ENCODE peak calls at places on chromosomes 4 and X, in four cellular contexts. One of them, this sample, is unnamed. For H3K27me3, the result is how much of the 10 kb centered on the place peaks cover.

GRCh38 chr4:122746485-122746965 is 14.0 kb downstream of the BBS12 start:
- DNase-seq in HCT116: no peak
- DNase-seq in cardiac muscle cell: no peak
- DNase-seq in breast epithelium: no peak
- DNase-seq in this sample: no peak

GRCh38 chrX:18668468-18668867 is 3.4 kb downstream of the RS1 start:
- DNase-seq in HCT116: no peak
- DNase-seq in cardiac muscle cell: no peak
- DNase-seq in breast epithelium: no peak
- DNase-seq in this sample: no peak

GRCh38 chr4:132333723-132334045 is 815.4 kb upstream of the PCDH10 start:
- DNase-seq in HCT116: no peak
- DNase-seq in cardiac muscle cell: no peak
- DNase-seq in breast epithelium: no peak
- DNase-seq in this sample: no peak

GRCh38 chrX:25015486-25016360 is at the start of gene ARX:
- DNase-seq in HCT116: peak
- DNase-seq in cardiac muscle cell: peak
- DNase-seq in breast epithelium: no peak
- DNase-seq in this sample: no peak

GRCh38 chr4:37670249-37670648 is 15.9 kb downstream of the RELL1 start:
- DNase-seq in HCT116: no peak
- DNase-seq in cardiac muscle cell: no peak
- DNase-seq in breast epithelium: no peak
- DNase-seq in this sample: no peak

GRCh38 chr4:109301691-109302365 is 630 bp downstream of the COL25A1 start:
- DNase-seq in HCT116: no peak
- DNase-seq in cardiac muscle cell: peak
- DNase-seq in breast epithelium: no peak
- DNase-seq in this sample: no peak

GRCh38 chr4:108716340-108716739 is 46.5 kb downstream of the ETNPPL start:
- DNase-seq in HCT116: no peak
- DNase-seq in cardiac muscle cell: no peak
- DNase-seq in breast epithelium: no peak
- DNase-seq in this sample: no peak

GRCh38 chr4:168836482-168836881 is 173.6 kb downstream of the CBR4 start:
- DNase-seq in HCT116: no peak
- DNase-seq in cardiac muscle cell: peak
- DNase-seq in breast epithelium: no peak
- DNase-seq in this sample: no peak

GRCh38 chr4:87985097-87985886 is 9.8 kb downstream of the SPP1 start:
- DNase-seq in HCT116: peak
- DNase-seq in cardiac muscle cell: peak
- DNase-seq in breast epithelium: no peak
- DNase-seq in this sample: peak

GRCh38 chr4:54227261-54228063 is 1.6 kb upstream of the PDGFRA start:
- DNase-seq in HCT116: no peak
- DNase-seq in cardiac muscle cell: peak
- DNase-seq in breast epithelium: no peak
- DNase-seq in this sample: no peak

GRCh38 chrX:133570549-133570948 is 155.3 kb upstream of the GPC4 start:
- DNase-seq in HCT116: no peak
- DNase-seq in cardiac muscle cell: no peak
- DNase-seq in breast epithelium: no peak
- DNase-seq in this sample: no peak

DNA sequence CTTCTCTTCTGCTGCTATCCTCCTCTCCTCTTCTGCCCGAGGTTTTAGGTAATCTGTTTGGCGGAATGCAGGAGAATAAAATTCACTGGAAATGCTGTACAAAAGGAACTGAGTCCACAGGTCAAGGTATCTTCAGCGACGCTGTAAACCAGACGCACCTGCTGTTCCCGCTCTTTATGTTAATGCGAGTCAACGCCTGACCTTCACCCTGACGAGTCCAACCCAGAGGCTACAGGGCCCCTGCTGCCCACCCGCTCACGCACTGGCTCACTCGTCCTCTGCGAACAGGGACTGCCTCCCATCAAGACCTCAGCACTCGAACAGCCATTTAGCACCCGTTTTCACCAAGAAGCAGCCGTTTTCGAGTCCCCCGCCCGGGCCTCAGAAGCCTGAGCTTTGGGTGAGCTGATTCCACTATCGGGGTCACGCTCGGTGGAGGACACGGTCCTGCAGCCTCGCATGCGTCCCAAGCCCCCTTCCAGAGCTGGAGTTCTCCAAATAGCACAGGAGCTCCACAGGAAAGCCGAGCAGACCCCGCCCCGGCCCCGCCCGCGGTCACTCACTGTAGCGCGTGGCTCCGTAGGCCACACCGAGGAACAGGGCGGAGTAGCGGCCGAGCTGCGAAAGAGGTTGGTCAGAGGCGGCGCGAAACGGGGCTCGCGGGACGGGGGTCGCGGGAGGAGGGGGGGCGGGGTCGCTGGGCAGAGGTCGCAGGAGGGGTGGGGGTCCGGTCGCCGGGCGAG is 556 bp downstream of the ATP5ME start:
- DNase-seq in HCT116: no peak
- DNase-seq in cardiac muscle cell: no peak
- DNase-seq in breast epithelium: no peak
- DNase-seq in this sample: no peak
- H3K27ac ChIP-seq in HCT116: peak
- H3K27ac ChIP-seq in cardiac muscle cell: peak
- H3K27ac ChIP-seq in breast epithelium: peak
- H3K27ac ChIP-seq in this sample: no peak

DNA sequence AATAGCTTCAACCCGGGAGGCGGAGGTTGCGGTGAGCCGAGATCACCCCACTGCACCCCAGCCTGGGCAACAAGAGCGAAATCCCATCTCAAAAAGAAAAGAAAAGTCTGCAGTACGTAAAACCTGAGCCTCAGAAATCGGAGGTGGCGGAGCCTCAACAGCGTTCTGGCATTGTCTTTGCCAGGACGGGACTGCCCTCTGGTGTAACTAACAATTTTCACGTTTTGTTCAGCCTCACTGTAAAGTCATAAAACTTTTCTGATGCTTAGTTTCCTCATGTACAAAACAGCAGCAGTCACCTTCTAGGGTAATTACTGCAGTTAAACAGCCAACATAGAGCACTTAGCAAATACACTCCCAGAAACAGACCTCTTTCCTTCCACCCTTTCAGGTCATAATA is 121.7 kb downstream of the RBM47 start:
- DNase-seq in HCT116: no peak
- DNase-seq in cardiac muscle cell: no peak
- DNase-seq in breast epithelium: no peak
- DNase-seq in this sample: no peak
- TF ChIP-seq CTCF in HCT116: peak
- TF ChIP-seq CTCF in cardiac muscle cell: no peak
- TF ChIP-seq CTCF in breast epithelium: no peak
- TF ChIP-seq CTCF in this sample: no peak

DNA sequence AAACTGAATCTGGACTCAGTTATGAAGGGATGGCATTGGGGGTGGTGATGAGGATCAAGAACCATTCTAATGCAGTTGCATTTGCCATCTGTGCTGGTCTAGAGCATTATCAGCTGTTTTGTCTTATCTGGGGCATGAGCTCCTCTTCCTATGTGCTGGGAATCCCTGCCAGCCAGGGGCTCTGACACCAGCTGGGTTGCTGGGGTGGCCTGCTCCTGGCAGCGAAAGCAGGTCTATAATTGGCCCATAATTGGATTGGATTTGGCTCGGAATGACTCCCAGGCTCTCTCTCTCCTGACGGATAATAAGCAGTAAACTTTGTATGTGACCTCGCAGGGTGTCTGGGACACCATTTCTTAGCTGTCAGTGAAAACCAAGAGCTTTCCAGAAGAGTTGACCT is 34.1 kb downstream of the SMPX start:
- DNase-seq in HCT116: no peak
- DNase-seq in cardiac muscle cell: no peak
- DNase-seq in breast epithelium: no peak
- DNase-seq in this sample: no peak
- H3K27me3 ChIP-seq in HCT116: under half
- H3K27me3 ChIP-seq in cardiac muscle cell: under half
- H3K27me3 ChIP-seq in breast epithelium: under half
- H3K27me3 ChIP-seq in this sample: under half

GRCh38 chr4:118888666-118889312 is at the start of gene SYNPO2:
- DNase-seq in HCT116: peak
- DNase-seq in cardiac muscle cell: peak
- DNase-seq in breast epithelium: peak
- DNase-seq in this sample: peak

GRCh38 chr4:118884716-118885115 is 3.9 kb upstream of the SYNPO2 start:
- DNase-seq in HCT116: no peak
- DNase-seq in cardiac muscle cell: no peak
- DNase-seq in breast epithelium: no peak
- DNase-seq in this sample: no peak

GRCh38 chr4:118894034-118894433 is 5.4 kb downstream of the SYNPO2 start:
- DNase-seq in HCT116: no peak
- DNase-seq in cardiac muscle cell: no peak
- DNase-seq in breast epithelium: no peak
- DNase-seq in this sample: no peak

GRCh38 chr4:118883861-118884260 is 4.8 kb upstream of the SYNPO2 start:
- DNase-seq in HCT116: no peak
- DNase-seq in cardiac muscle cell: no peak
- DNase-seq in breast epithelium: no peak
- DNase-seq in this sample: no peak

GRCh38 chr4:118889313-118889694 is 650 bp downstream of the SYNPO2 start:
- DNase-seq in HCT116: no peak
- DNase-seq in cardiac muscle cell: peak
- DNase-seq in breast epithelium: no peak
- DNase-seq in this sample: no peak
- H3K27ac ChIP-seq in HCT116: no peak
- H3K27ac ChIP-seq in cardiac muscle cell: peak
- H3K27ac ChIP-seq in breast epithelium: peak
- H3K27ac ChIP-seq in this sample: no peak

GRCh38 chr4:143251781-143252180 is 67.1 kb downstream of the USP38 start:
- DNase-seq in HCT116: peak
- DNase-seq in cardiac muscle cell: no peak
- DNase-seq in breast epithelium: no peak
- DNase-seq in this sample: no peak

GRCh38 chr4:143252478-143252877 is 67.8 kb downstream of the USP38 start:
- DNase-seq in HCT116: no peak
- DNase-seq in cardiac muscle cell: no peak
- DNase-seq in breast epithelium: no peak
- DNase-seq in this sample: no peak

GRCh38 chr4:143251348-143251747 is 66.6 kb downstream of the USP38 start:
- DNase-seq in HCT116: no peak
- DNase-seq in cardiac muscle cell: no peak
- DNase-seq in breast epithelium: no peak
- DNase-seq in this sample: no peak

GRCh38 chr4:143254479-143255216 is 69.9 kb downstream of the USP38 start:
- DNase-seq in HCT116: no peak
- DNase-seq in cardiac muscle cell: no peak
- DNase-seq in breast epithelium: no peak
- DNase-seq in this sample: no peak

GRCh38 chr4:143253156-143253555 is 68.4 kb downstream of the USP38 start:
- DNase-seq in HCT116: no peak
- DNase-seq in cardiac muscle cell: no peak
- DNase-seq in breast epithelium: no peak
- DNase-seq in this sample: no peak
- TF ChIP-seq CTCF in HCT116: no peak
- TF ChIP-seq CTCF in cardiac muscle cell: no peak
- TF ChIP-seq CTCF in breast epithelium: no peak
- TF ChIP-seq CTCF in this sample: no peak

This sample was measured in CD4-positive, alpha-beta T cell.